ENCODE peak calls at places on chromosomes 16 and 17, in six cellular contexts. One of them, this sample, is unnamed.

GRCh38 chr16:31032736-31033708 is at the start of gene STX4:
- DNase-seq in Panc1: peak; percentile 96
- DNase-seq in tibial artery: peak; percentile 98
- DNase-seq in transverse colon: peak; percentile 99
- DNase-seq in upper lobe of left lung: peak; percentile 95
- DNase-seq in right lobe of liver: peak; percentile 99
- DNase-seq in this sample: peak; percentile 98

GRCh38 chr17:12104831-12105230 is 84.2 kb downstream of the MAP2K4 start:
- DNase-seq in right lobe of liver: no peak
- DNase-seq in transverse colon: no peak
- DNase-seq in tibial artery: no peak
- DNase-seq in upper lobe of left lung: no peak
- DNase-seq in Panc1: no peak
- DNase-seq in this sample: no peak

GRCh38 chr16:30354423-30355143 is 525 bp downstream of the CD2BP2 start:
- DNase-seq in tibial artery: peak; percentile 72
- DNase-seq in Panc1: no peak
- DNase-seq in right lobe of liver: no peak
- DNase-seq in upper lobe of left lung: no peak
- DNase-seq in transverse colon: peak; percentile 38
- DNase-seq in this sample: no peak

GRCh38 chr16:20291807-20292206 is 35.5 kb downstream of the GP2 start:
- DNase-seq in right lobe of liver: no peak
- DNase-seq in upper lobe of left lung: no peak
- DNase-seq in tibial artery: no peak
- DNase-seq in transverse colon: no peak
- DNase-seq in Panc1: no peak
- DNase-seq in this sample: no peak

GRCh38 chr17:35080536-35080935 is 17.0 kb upstream of the RFFL start:
- DNase-seq in transverse colon: no peak
- DNase-seq in Panc1: no peak
- DNase-seq in upper lobe of left lung: no peak
- DNase-seq in tibial artery: no peak
- DNase-seq in right lobe of liver: no peak
- DNase-seq in this sample: no peak

GRCh38 chr16:56910654-56911539 is 21.0 kb upstream of the HERPUD1 start:
- DNase-seq in tibial artery: no peak
- DNase-seq in right lobe of liver: no peak
- DNase-seq in upper lobe of left lung: no peak
- DNase-seq in transverse colon: peak; percentile 67
- DNase-seq in Panc1: no peak
- DNase-seq in this sample: no peak

GRCh38 chr17:35315283-35315682 is 58.1 kb downstream of the SLFN11 start:
- DNase-seq in right lobe of liver: no peak
- DNase-seq in upper lobe of left lung: no peak
- DNase-seq in transverse colon: no peak
- DNase-seq in tibial artery: no peak
- DNase-seq in Panc1: no peak
- DNase-seq in this sample: peak; percentile 63

GRCh38 chr16:31327675-31328225 is 27.2 kb upstream of the ITGAX start:
- DNase-seq in transverse colon: no peak
- DNase-seq in tibial artery: no peak
- DNase-seq in Panc1: no peak
- DNase-seq in right lobe of liver: no peak
- DNase-seq in upper lobe of left lung: no peak
- DNase-seq in this sample: no peak

GRCh38 chr17:49459401-49459984 is 35.6 kb upstream of the NGFR start:
- DNase-seq in tibial artery: no peak
- DNase-seq in right lobe of liver: no peak
- DNase-seq in upper lobe of left lung: no peak
- DNase-seq in transverse colon: no peak
- DNase-seq in Panc1: no peak
- DNase-seq in this sample: no peak
- H3K27me3 ChIP-seq in tibial artery: peaks cover 73% of the 10 kb centered on the region
- H3K27me3 ChIP-seq in right lobe of liver: no peaks in the 10 kb centered on the region
- H3K27me3 ChIP-seq in upper lobe of left lung: no peaks in the 10 kb centered on the region
- H3K27me3 ChIP-seq in transverse colon: peaks cover 53% of the 10 kb centered on the region
- H3K27me3 ChIP-seq in Panc1: peaks cover 12% of the 10 kb centered on the region
- H3K27me3 ChIP-seq in this sample: peaks cover 61% of the 10 kb centered on the region

DNA sequence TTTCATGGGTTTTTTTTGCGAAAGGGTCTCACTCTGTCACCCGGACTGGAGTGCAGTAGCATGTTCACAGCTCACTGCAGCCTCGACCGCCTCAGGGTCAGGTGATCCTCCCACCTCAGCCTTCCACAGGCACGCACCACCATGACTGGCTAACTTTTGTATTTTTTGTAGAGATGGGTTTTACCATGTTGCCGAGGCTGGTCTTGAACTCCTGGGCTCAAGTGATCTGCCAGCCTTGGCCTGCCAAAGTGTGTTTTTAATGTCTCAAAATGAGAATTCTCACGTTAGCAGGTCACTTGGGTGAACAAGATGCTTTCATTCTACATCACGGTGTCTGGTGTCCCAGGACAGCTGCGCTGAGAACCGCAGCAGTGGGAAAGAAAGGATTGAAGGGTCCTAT is 3.2 kb downstream of the FBXO31 start:
- DNase-seq in tibial artery: no peak
- DNase-seq in right lobe of liver: no peak
- DNase-seq in transverse colon: no peak
- DNase-seq in upper lobe of left lung: no peak
- DNase-seq in Panc1: no peak
- DNase-seq in this sample: no peak
- H3K4me1 ChIP-seq in tibial artery: peaks cover 42% of the 10 kb centered on the region
- H3K4me1 ChIP-seq in right lobe of liver: peaks cover 56% of the 10 kb centered on the region
- H3K4me1 ChIP-seq in transverse colon: peaks cover 33% of the 10 kb centered on the region
- H3K4me1 ChIP-seq in upper lobe of left lung: peaks cover 44% of the 10 kb centered on the region
- H3K4me1 ChIP-seq in Panc1: peaks cover 13% of the 10 kb centered on the region
- H3K4me1 ChIP-seq in this sample: peaks cover 66% of the 10 kb centered on the region

GRCh38 chr17:31392002-31392855 is 754 bp downstream of the RAB11FIP4 start:
- DNase-seq in tibial artery: peak; percentile 60
- DNase-seq in right lobe of liver: peak; percentile 41
- DNase-seq in upper lobe of left lung: peak; percentile 82
- DNase-seq in Panc1: no peak
- DNase-seq in transverse colon: no peak
- DNase-seq in this sample: no peak
- H3K27me3 ChIP-seq in tibial artery: peaks cover 79% of the 10 kb centered on the region
- H3K27me3 ChIP-seq in right lobe of liver: no peaks in the 10 kb centered on the region
- H3K27me3 ChIP-seq in upper lobe of left lung: no peaks in the 10 kb centered on the region
- H3K27me3 ChIP-seq in Panc1: no peaks in the 10 kb centered on the region
- H3K27me3 ChIP-seq in transverse colon: peaks cover 70% of the 10 kb centered on the region
- H3K27me3 ChIP-seq in this sample: peaks cover 58% of the 10 kb centered on the region

GRCh38 chr17:30092886-30093285 is 23.7 kb upstream of the NSRP1 start:
- DNase-seq in right lobe of liver: no peak
- DNase-seq in upper lobe of left lung: no peak
- DNase-seq in Panc1: no peak
- DNase-seq in tibial artery: no peak
- DNase-seq in transverse colon: no peak
- DNase-seq in this sample: no peak

GRCh38 chr17:30091166-30091670 is 25.4 kb upstream of the NSRP1 start:
- DNase-seq in Panc1: no peak
- DNase-seq in tibial artery: no peak
- DNase-seq in right lobe of liver: no peak
- DNase-seq in transverse colon: no peak
- DNase-seq in upper lobe of left lung: no peak
- DNase-seq in this sample: no peak

GRCh38 chr17:30095507-30096244 is 20.9 kb upstream of the NSRP1 start:
- DNase-seq in tibial artery: no peak
- DNase-seq in upper lobe of left lung: no peak
- DNase-seq in Panc1: peak; percentile 61
- DNase-seq in right lobe of liver: no peak
- DNase-seq in transverse colon: no peak
- DNase-seq in this sample: no peak

GRCh38 chr17:30093463-30094147 is 23.0 kb upstream of the NSRP1 start:
- DNase-seq in right lobe of liver: no peak
- DNase-seq in transverse colon: peak; percentile 22
- DNase-seq in tibial artery: no peak
- DNase-seq in Panc1: peak; percentile 42
- DNase-seq in upper lobe of left lung: no peak
- DNase-seq in this sample: peak; percentile 50

DNA sequence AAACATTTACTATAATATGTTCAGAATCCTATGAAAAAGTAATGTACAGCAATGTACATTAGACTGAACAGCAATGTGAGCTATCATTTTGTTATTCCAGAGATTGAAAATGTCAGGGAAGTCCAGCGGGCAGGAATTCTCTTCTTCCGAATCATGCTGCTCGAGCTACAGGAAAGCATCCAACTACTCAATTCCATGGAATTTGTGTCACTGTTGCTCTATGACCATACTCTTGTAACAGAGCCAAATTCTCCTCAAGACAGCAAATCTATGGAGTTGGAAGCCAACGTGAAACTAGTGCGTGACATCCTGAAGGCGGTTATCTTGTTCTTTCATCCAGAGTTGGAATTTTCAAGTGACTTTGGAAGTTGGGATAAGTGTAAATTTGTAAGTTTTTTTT is 24.8 kb upstream of the NSRP1 start:
- DNase-seq in upper lobe of left lung: no peak
- DNase-seq in transverse colon: no peak
- DNase-seq in tibial artery: no peak
- DNase-seq in Panc1: peak; percentile 48
- DNase-seq in right lobe of liver: no peak
- DNase-seq in this sample: no peak
- H3K4me1 ChIP-seq in upper lobe of left lung: peaks cover 8% of the 10 kb centered on the region
- H3K4me1 ChIP-seq in transverse colon: no peaks in the 10 kb centered on the region
- H3K4me1 ChIP-seq in tibial artery: peaks cover 5% of the 10 kb centered on the region
- H3K4me1 ChIP-seq in Panc1: peaks cover 3% of the 10 kb centered on the region
- H3K4me1 ChIP-seq in right lobe of liver: peaks cover 3% of the 10 kb centered on the region
- H3K4me1 ChIP-seq in this sample: peaks cover 7% of the 10 kb centered on the region

GRCh38 chr16:3189869-3190268 is 1.9 kb downstream of the OR1F1 start:
- DNase-seq in upper lobe of left lung: no peak
- DNase-seq in transverse colon: no peak
- DNase-seq in tibial artery: no peak
- DNase-seq in Panc1: no peak
- DNase-seq in right lobe of liver: no peak
- DNase-seq in this sample: no peak
- H3K27me3 ChIP-seq in upper lobe of left lung: peaks cover 1% of the 10 kb centered on the region
- H3K27me3 ChIP-seq in transverse colon: peaks cover 100% of the 10 kb centered on the region
- H3K27me3 ChIP-seq in tibial artery: peaks cover 100% of the 10 kb centered on the region
- H3K27me3 ChIP-seq in Panc1: no peaks in the 10 kb centered on the region
- H3K27me3 ChIP-seq in right lobe of liver: peaks cover 20% of the 10 kb centered on the region
- H3K27me3 ChIP-seq in this sample: peaks cover 100% of the 10 kb centered on the region